ENCODE peak calls at places on chromosomes 4 and X, in ten cellular contexts. One of them, this sample, is unnamed.
A peak's percentile ranks its signal among the peaks of the same experiment; 100 is the strongest.

GRCh38 chr4:111839186-111839585 is 306.1 kb upstream of the FAM241A start:
- DNase-seq in body of pancreas: no peak
- DNase-seq in choroid plexus epithelial cell: no peak
- DNase-seq in right atrium auricular region: no peak
- DNase-seq in psoas muscle: no peak
- DNase-seq in progenitor cell of endocrine pancreas: no peak
- DNase-seq in DND-41: no peak
- DNase-seq in mucosa of descending colon: no peak
- DNase-seq in WTC11: no peak
- DNase-seq in CD4-positive, alpha-beta T cell: no peak
- DNase-seq in this sample: no peak

GRCh38 chr4:124433044-124433443 is 279.5 kb downstream of the ANKRD50 start:
- DNase-seq in body of pancreas: no peak
- DNase-seq in choroid plexus epithelial cell: no peak
- DNase-seq in right atrium auricular region: no peak
- DNase-seq in psoas muscle: no peak
- DNase-seq in progenitor cell of endocrine pancreas: no peak
- DNase-seq in DND-41: no peak
- DNase-seq in mucosa of descending colon: no peak
- DNase-seq in WTC11: no peak
- DNase-seq in CD4-positive, alpha-beta T cell: no peak
- DNase-seq in this sample: no peak

GRCh38 chrX:29071525-29071924 is 484.3 kb downstream of the IL1RAPL1 start:
- DNase-seq in body of pancreas: no peak
- DNase-seq in choroid plexus epithelial cell: peak; percentile 15
- DNase-seq in right atrium auricular region: no peak
- DNase-seq in psoas muscle: no peak
- DNase-seq in progenitor cell of endocrine pancreas: no peak
- DNase-seq in DND-41: no peak
- DNase-seq in mucosa of descending colon: no peak
- DNase-seq in WTC11: no peak
- DNase-seq in CD4-positive, alpha-beta T cell: no peak
- DNase-seq in this sample: no peak

GRCh38 chrX:110021180-110022022 is 18.5 kb downstream of the TMEM164 start:
- DNase-seq in body of pancreas: no peak
- DNase-seq in choroid plexus epithelial cell: peak; percentile 57
- DNase-seq in right atrium auricular region: no peak
- DNase-seq in psoas muscle: no peak
- DNase-seq in progenitor cell of endocrine pancreas: no peak
- DNase-seq in DND-41: no peak
- DNase-seq in mucosa of descending colon: no peak
- DNase-seq in WTC11: no peak
- DNase-seq in CD4-positive, alpha-beta T cell: no peak
- DNase-seq in this sample: no peak

GRCh38 chr4:41454393-41454792 is 83.6 kb upstream of the LIMCH1 start:
- DNase-seq in body of pancreas: no peak
- DNase-seq in choroid plexus epithelial cell: peak; percentile 7
- DNase-seq in right atrium auricular region: no peak
- DNase-seq in psoas muscle: no peak
- DNase-seq in progenitor cell of endocrine pancreas: no peak
- DNase-seq in DND-41: no peak
- DNase-seq in mucosa of descending colon: no peak
- DNase-seq in WTC11: no peak
- DNase-seq in CD4-positive, alpha-beta T cell: no peak
- DNase-seq in this sample: no peak

GRCh38 chrX:11049976-11050375 is 61.2 kb upstream of the HCCS start:
- DNase-seq in body of pancreas: no peak
- DNase-seq in choroid plexus epithelial cell: no peak
- DNase-seq in right atrium auricular region: no peak
- DNase-seq in psoas muscle: no peak
- DNase-seq in progenitor cell of endocrine pancreas: no peak
- DNase-seq in DND-41: no peak
- DNase-seq in mucosa of descending colon: no peak
- DNase-seq in WTC11: no peak
- DNase-seq in CD4-positive, alpha-beta T cell: no peak
- DNase-seq in this sample: no peak

GRCh38 chr4:140056015-140056414 is 98.0 kb downstream of the MAML3 start:
- DNase-seq in body of pancreas: no peak
- DNase-seq in choroid plexus epithelial cell: no peak
- DNase-seq in right atrium auricular region: no peak
- DNase-seq in psoas muscle: no peak
- DNase-seq in progenitor cell of endocrine pancreas: no peak
- DNase-seq in DND-41: no peak
- DNase-seq in mucosa of descending colon: no peak
- DNase-seq in WTC11: no peak
- DNase-seq in CD4-positive, alpha-beta T cell: no peak
- DNase-seq in this sample: no peak

GRCh38 chr4:109691411-109691920 is 11.8 kb downstream of the CASP6 start:
- DNase-seq in body of pancreas: no peak
- DNase-seq in choroid plexus epithelial cell: no peak
- DNase-seq in right atrium auricular region: no peak
- DNase-seq in psoas muscle: no peak
- DNase-seq in progenitor cell of endocrine pancreas: no peak
- DNase-seq in DND-41: no peak
- DNase-seq in mucosa of descending colon: no peak
- DNase-seq in WTC11: no peak
- DNase-seq in CD4-positive, alpha-beta T cell: no peak
- DNase-seq in this sample: no peak

GRCh38 chrX:106698693-106699092 is 27.8 kb upstream of the RNF128 start:
- DNase-seq in body of pancreas: no peak
- DNase-seq in choroid plexus epithelial cell: peak; percentile 40
- DNase-seq in right atrium auricular region: no peak
- DNase-seq in psoas muscle: no peak
- DNase-seq in progenitor cell of endocrine pancreas: no peak
- DNase-seq in DND-41: no peak
- DNase-seq in mucosa of descending colon: no peak
- DNase-seq in WTC11: no peak
- DNase-seq in CD4-positive, alpha-beta T cell: no peak
- DNase-seq in this sample: no peak

GRCh38 chr4:176814770-176815169 is 22.0 kb upstream of the VEGFC start:
- DNase-seq in body of pancreas: no peak
- DNase-seq in choroid plexus epithelial cell: peak; percentile 56
- DNase-seq in right atrium auricular region: no peak
- DNase-seq in psoas muscle: no peak
- DNase-seq in progenitor cell of endocrine pancreas: no peak
- DNase-seq in DND-41: no peak
- DNase-seq in mucosa of descending colon: no peak
- DNase-seq in WTC11: no peak
- DNase-seq in CD4-positive, alpha-beta T cell: no peak
- DNase-seq in this sample: no peak

GRCh38 chrX:34655496-34656258 is 1.4 kb downstream of the TMEM47 start:
- DNase-seq in body of pancreas: no peak
- DNase-seq in choroid plexus epithelial cell: peak; percentile 58
- DNase-seq in right atrium auricular region: no peak
- DNase-seq in psoas muscle: no peak
- DNase-seq in progenitor cell of endocrine pancreas: no peak
- DNase-seq in DND-41: no peak
- DNase-seq in mucosa of descending colon: no peak
- DNase-seq in WTC11: no peak
- DNase-seq in CD4-positive, alpha-beta T cell: no peak
- DNase-seq in this sample: no peak

GRCh38 chr4:26131711-26132110 is 189.1 kb upstream of the RBPJ start:
- DNase-seq in body of pancreas: no peak
- DNase-seq in choroid plexus epithelial cell: no peak
- DNase-seq in right atrium auricular region: no peak
- DNase-seq in psoas muscle: no peak
- DNase-seq in progenitor cell of endocrine pancreas: no peak
- DNase-seq in DND-41: peak; percentile 6
- DNase-seq in mucosa of descending colon: no peak
- DNase-seq in WTC11: no peak
- DNase-seq in CD4-positive, alpha-beta T cell: no peak
- DNase-seq in this sample: no peak

GRCh38 chr4:174697896-174698295 is 131.2 kb downstream of the GLRA3 start:
- DNase-seq in body of pancreas: no peak
- DNase-seq in choroid plexus epithelial cell: no peak
- DNase-seq in right atrium auricular region: no peak
- DNase-seq in psoas muscle: no peak
- DNase-seq in progenitor cell of endocrine pancreas: no peak
- DNase-seq in DND-41: no peak
- DNase-seq in mucosa of descending colon: no peak
- DNase-seq in WTC11: no peak
- DNase-seq in CD4-positive, alpha-beta T cell: no peak
- DNase-seq in this sample: no peak

GRCh38 chrX:23883737-23884354 is 23.9 kb downstream of the APOO start:
- DNase-seq in body of pancreas: no peak
- DNase-seq in choroid plexus epithelial cell: peak; percentile 80
- DNase-seq in right atrium auricular region: no peak
- DNase-seq in psoas muscle: no peak
- DNase-seq in progenitor cell of endocrine pancreas: no peak
- DNase-seq in DND-41: no peak
- DNase-seq in mucosa of descending colon: no peak
- DNase-seq in WTC11: no peak
- DNase-seq in CD4-positive, alpha-beta T cell: no peak
- DNase-seq in this sample: no peak

GRCh38 chr4:163048447-163048846 is 118.2 kb downstream of the NAF1 start:
- DNase-seq in body of pancreas: peak; percentile 13
- DNase-seq in choroid plexus epithelial cell: peak; percentile 68
- DNase-seq in right atrium auricular region: no peak
- DNase-seq in psoas muscle: no peak
- DNase-seq in progenitor cell of endocrine pancreas: no peak
- DNase-seq in DND-41: peak; percentile 4
- DNase-seq in mucosa of descending colon: no peak
- DNase-seq in WTC11: peak; percentile 32
- DNase-seq in CD4-positive, alpha-beta T cell: no peak
- DNase-seq in this sample: no peak
- TF ChIP-seq CTCF in body of pancreas: peak; percentile 25
- TF ChIP-seq CTCF in choroid plexus epithelial cell: peak; percentile 82
- TF ChIP-seq CTCF in right atrium auricular region: no peak
- TF ChIP-seq CTCF in psoas muscle: peak; percentile 26
- TF ChIP-seq CTCF in progenitor cell of endocrine pancreas: peak; percentile 56
- TF ChIP-seq CTCF in DND-41: peak; percentile 38
- TF ChIP-seq CTCF in mucosa of descending colon: no peak
- TF ChIP-seq CTCF in WTC11: peak; percentile 40
- TF ChIP-seq CTCF in CD4-positive, alpha-beta T cell: peak; percentile 27
- TF ChIP-seq CTCF in this sample: peak; percentile 51

GRCh38 chr4:8015512-8015911 is 75.9 kb upstream of the AFAP1 start:
- DNase-seq in body of pancreas: no peak
- DNase-seq in choroid plexus epithelial cell: peak; percentile 35
- DNase-seq in right atrium auricular region: no peak
- DNase-seq in psoas muscle: no peak
- DNase-seq in progenitor cell of endocrine pancreas: no peak
- DNase-seq in DND-41: no peak
- DNase-seq in mucosa of descending colon: no peak
- DNase-seq in WTC11: no peak
- DNase-seq in CD4-positive, alpha-beta T cell: no peak
- DNase-seq in this sample: no peak
- TF ChIP-seq CTCF in body of pancreas: no peak
- TF ChIP-seq CTCF in choroid plexus epithelial cell: peak; percentile 70
- TF ChIP-seq CTCF in right atrium auricular region: peak; percentile 23
- TF ChIP-seq CTCF in psoas muscle: no peak
- TF ChIP-seq CTCF in progenitor cell of endocrine pancreas: peak; percentile 25
- TF ChIP-seq CTCF in DND-41: no peak
- TF ChIP-seq CTCF in mucosa of descending colon: no peak
- TF ChIP-seq CTCF in WTC11: no peak
- TF ChIP-seq CTCF in CD4-positive, alpha-beta T cell: no peak
- TF ChIP-seq CTCF in this sample: peak; percentile 57

GRCh38 chr4:38467296-38467695 is 196.7 kb upstream of the KLF3 start:
- DNase-seq in body of pancreas: no peak
- DNase-seq in choroid plexus epithelial cell: no peak
- DNase-seq in right atrium auricular region: no peak
- DNase-seq in psoas muscle: no peak
- DNase-seq in progenitor cell of endocrine pancreas: no peak
- DNase-seq in DND-41: no peak
- DNase-seq in mucosa of descending colon: no peak
- DNase-seq in WTC11: no peak
- DNase-seq in CD4-positive, alpha-beta T cell: no peak
- DNase-seq in this sample: no peak

GRCh38 chr4:38463268-38463958 is 200.6 kb upstream of the KLF3 start:
- DNase-seq in body of pancreas: no peak
- DNase-seq in choroid plexus epithelial cell: no peak
- DNase-seq in right atrium auricular region: no peak
- DNase-seq in psoas muscle: no peak
- DNase-seq in progenitor cell of endocrine pancreas: no peak
- DNase-seq in DND-41: no peak
- DNase-seq in mucosa of descending colon: no peak
- DNase-seq in WTC11: no peak
- DNase-seq in CD4-positive, alpha-beta T cell: no peak
- DNase-seq in this sample: no peak

GRCh38 chr4:38468491-38468890 is 195.5 kb upstream of the KLF3 start:
- DNase-seq in body of pancreas: no peak
- DNase-seq in choroid plexus epithelial cell: no peak
- DNase-seq in right atrium auricular region: no peak
- DNase-seq in psoas muscle: no peak
- DNase-seq in progenitor cell of endocrine pancreas: no peak
- DNase-seq in DND-41: no peak
- DNase-seq in mucosa of descending colon: no peak
- DNase-seq in WTC11: no peak
- DNase-seq in CD4-positive, alpha-beta T cell: no peak
- DNase-seq in this sample: no peak

GRCh38 chr4:38464328-38464727 is 199.7 kb upstream of the KLF3 start:
- DNase-seq in body of pancreas: no peak
- DNase-seq in choroid plexus epithelial cell: no peak
- DNase-seq in right atrium auricular region: no peak
- DNase-seq in psoas muscle: no peak
- DNase-seq in progenitor cell of endocrine pancreas: no peak
- DNase-seq in DND-41: no peak
- DNase-seq in mucosa of descending colon: no peak
- DNase-seq in WTC11: no peak
- DNase-seq in CD4-positive, alpha-beta T cell: no peak
- DNase-seq in this sample: no peak

DNA sequence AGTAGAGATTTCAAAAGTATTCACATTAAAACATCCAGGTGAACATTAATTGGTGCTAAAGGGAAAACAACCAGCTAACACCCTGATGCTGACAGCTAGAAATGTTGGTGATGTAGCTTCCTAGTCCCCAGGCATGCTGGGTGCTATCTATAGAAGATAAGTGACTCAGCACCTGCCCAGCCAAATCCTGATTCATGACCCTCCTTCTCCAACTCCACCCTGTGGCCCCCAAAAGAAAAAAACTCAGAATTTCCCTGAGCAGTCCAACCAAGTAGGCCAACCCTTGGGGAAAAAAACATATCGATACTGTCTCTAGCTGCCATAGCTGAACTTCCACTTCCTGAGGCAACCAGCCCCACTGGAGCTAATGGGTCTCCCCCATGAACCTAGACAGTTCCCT is 197.6 kb upstream of the KLF3 start:
- DNase-seq in body of pancreas: no peak
- DNase-seq in choroid plexus epithelial cell: no peak
- DNase-seq in right atrium auricular region: no peak
- DNase-seq in psoas muscle: no peak
- DNase-seq in progenitor cell of endocrine pancreas: no peak
- DNase-seq in DND-41: no peak
- DNase-seq in mucosa of descending colon: no peak
- DNase-seq in WTC11: no peak
- DNase-seq in CD4-positive, alpha-beta T cell: no peak
- DNase-seq in this sample: no peak
- TF ChIP-seq CTCF in body of pancreas: no peak
- TF ChIP-seq CTCF in choroid plexus epithelial cell: no peak
- TF ChIP-seq CTCF in right atrium auricular region: no peak
- TF ChIP-seq CTCF in psoas muscle: no peak
- TF ChIP-seq CTCF in progenitor cell of endocrine pancreas: no peak
- TF ChIP-seq CTCF in DND-41: no peak
- TF ChIP-seq CTCF in mucosa of descending colon: no peak
- TF ChIP-seq CTCF in WTC11: no peak
- TF ChIP-seq CTCF in CD4-positive, alpha-beta T cell: no peak
- TF ChIP-seq CTCF in this sample: no peak

DNA sequence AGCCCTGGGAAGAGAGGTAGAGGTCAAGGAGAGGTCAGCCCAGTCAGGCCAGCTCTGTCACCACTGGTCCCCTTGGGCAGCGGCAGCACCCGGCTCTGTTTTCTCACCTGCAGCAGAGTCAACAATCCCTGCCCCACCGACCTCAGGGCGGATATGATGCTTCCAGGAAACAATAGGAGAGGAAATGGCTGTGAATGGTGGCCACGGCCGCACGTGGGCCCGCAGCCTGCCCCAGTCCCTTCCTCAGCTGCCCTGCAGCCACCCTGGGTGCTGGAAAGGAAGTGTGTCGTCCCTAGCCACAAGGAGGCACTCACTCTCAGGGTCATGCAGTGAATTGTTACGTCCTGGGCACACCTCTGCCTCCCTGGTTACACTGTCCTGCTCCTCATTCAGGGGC is 92.5 kb upstream of the ENPP6 start:
- DNase-seq in body of pancreas: peak; percentile 38
- DNase-seq in choroid plexus epithelial cell: no peak
- DNase-seq in right atrium auricular region: no peak
- DNase-seq in psoas muscle: no peak
- DNase-seq in progenitor cell of endocrine pancreas: no peak
- DNase-seq in DND-41: peak; percentile 10
- DNase-seq in mucosa of descending colon: peak; percentile 70
- DNase-seq in WTC11: peak; percentile 27
- DNase-seq in CD4-positive, alpha-beta T cell: peak; percentile 20
- DNase-seq in this sample: no peak
- TF ChIP-seq CTCF in body of pancreas: peak; percentile 9
- TF ChIP-seq CTCF in choroid plexus epithelial cell: peak; percentile 31
- TF ChIP-seq CTCF in right atrium auricular region: no peak
- TF ChIP-seq CTCF in psoas muscle: no peak
- TF ChIP-seq CTCF in progenitor cell of endocrine pancreas: no peak
- TF ChIP-seq CTCF in DND-41: peak; percentile 40
- TF ChIP-seq CTCF in mucosa of descending colon: no peak
- TF ChIP-seq CTCF in WTC11: no peak
- TF ChIP-seq CTCF in CD4-positive, alpha-beta T cell: no peak
- TF ChIP-seq CTCF in this sample: peak; percentile 14